ENCODE peak calls at places on chromosomes 13 and 19, in seven cellular contexts. C, L, Y, D, H, R and J are unnamed samples.

GRCh38 chr13:113856716-113857065 is 7.2 kb downstream of the GAS6 start:
- DNase-seq in D (peak; percentile 66), H (no peak), C (peak; percentile 43), Y (no peak), L (peak; percentile 45), R (no peak), J (no peak)

GRCh38 chr19:28744943-28745342 is 468.0 kb downstream of the UQCRFS1 start:
- DNase-seq in H (no peak), C (no peak), Y (no peak), L (no peak), D (no peak), R (no peak), J (no peak)

GRCh38 chr13:32225494-32225931 is 89.7 kb downstream of the ZAR1L start:
- DNase-seq in H (no peak), C (peak; percentile 61), R (peak; percentile 88), Y (no peak), L (no peak), D (no peak), J (no peak)

GRCh38 chr13:93233997-93234416 is 7.4 kb downstream of the GPC6 start:
- DNase-seq in C (no peak), L (no peak), H (peak; percentile 23), D (no peak), Y (no peak), R (no peak), J (no peak)

GRCh38 chr19:4374451-4375163 is 25.7 kb downstream of the SH3GL1 start:
- DNase-seq in R (peak; percentile 93), D (peak; percentile 74), Y (peak; percentile 71), H (peak; percentile 86), L (peak; percentile 74), C (peak; percentile 92), J (no peak)

GRCh38 chr19:3179739-3180293 is 1.2 kb downstream of the S1PR4 start:
- DNase-seq in C (no peak), H (no peak), Y (no peak), R (no peak), D (no peak), L (no peak), J (no peak)

GRCh38 chr19:16902545-16902944 is 13.7 kb downstream of the F2RL3 start:
- DNase-seq in H (no peak), L (no peak), R (no peak), Y (no peak), D (no peak), C (no peak), J (no peak)

GRCh38 chr19:49631279-49631588 is 8.7 kb downstream of the RRAS start:
- DNase-seq in Y (no peak), C (no peak), D (no peak), H (no peak), R (no peak), L (no peak), J (no peak)

GRCh38 chr19:4264812-4265211 is 14.3 kb upstream of the SHD start:
- DNase-seq in H (no peak), C (no peak), Y (no peak), L (no peak), D (no peak), R (no peak), J (no peak)

GRCh38 chr13:42574011-42574410 is at the start of gene TNFSF11:
- DNase-seq in H (peak; percentile 22), Y (no peak), L (no peak), C (no peak), D (no peak), R (no peak), J (peak; percentile 25)

GRCh38 chr13:100483836-100484381 is 104.7 kb downstream of the GGACT start:
- DNase-seq in D (no peak), R (no peak), H (no peak), L (no peak), C (no peak), Y (no peak), J (no peak)

GRCh38 chr19:41217741-41218140 is 1.3 kb upstream of the AXL start:
- DNase-seq in Y (no peak), D (no peak), C (no peak), H (no peak), L (no peak), R (no peak), J (no peak)

GRCh38 chr13:44068737-44069136 is 189.0 kb downstream of the LACC1 start:
- DNase-seq in H (no peak), Y (peak; percentile 68), C (peak; percentile 39), R (peak; percentile 33), D (no peak), L (no peak), J (no peak)

GRCh38 chr19:28388988-28389387 is 824.0 kb downstream of the UQCRFS1 start:
- DNase-seq in D (no peak), Y (no peak), H (no peak), L (no peak), R (no peak), C (no peak), J (no peak)

GRCh38 chr13:20924758-20925394 is 22.3 kb upstream of the XPO4 start:
- DNase-seq in H (peak; percentile 90), D (peak; percentile 84), L (peak; percentile 80), Y (peak; percentile 13), C (peak; percentile 90), R (peak; percentile 78), J (peak; percentile 85)

GRCh38 chr13:39012608-39013007 is 22.0 kb upstream of the STOML3 start:
- DNase-seq in C (no peak), L (no peak), Y (no peak), R (no peak), D (no peak), H (no peak), J (no peak)

GRCh38 chr19:14979498-14980255 is at the start of gene SLC1A6:
- DNase-seq in L (no peak), Y (no peak), D (no peak), R (no peak), C (no peak), H (peak; percentile 30), J (peak; percentile 78)

GRCh38 chr19:10283301-10283733 is 3.4 kb upstream of the ICAM4 start:
- DNase-seq in R (no peak), Y (no peak), D (no peak), H (peak; percentile 14), C (no peak), L (peak; percentile 80), J (no peak)

GRCh38 chr19:44576843-44577565 is 36.4 kb upstream of the IGSF23 start:
- DNase-seq in R (peak; percentile 37), L (peak; percentile 59), Y (peak; percentile 63), C (peak; percentile 60), H (peak; percentile 84), D (peak; percentile 59), J (no peak)
- TF ChIP-seq CTCF in R (peak; percentile 67), L (peak; percentile 64), Y (peak; percentile 79), C (peak; percentile 78), H (peak; percentile 53), D (peak; percentile 49), J (peak; percentile 20)

GRCh38 chr13:67052550-67053237 is 177.4 kb downstream of the PCDH9 start:
- DNase-seq in R (no peak), C (no peak), Y (no peak), H (no peak), D (no peak), L (no peak), J (no peak)
- TF ChIP-seq CTCF in R (no peak), C (no peak), Y (no peak), H (no peak), D (no peak), L (no peak), J (no peak)

DNA sequence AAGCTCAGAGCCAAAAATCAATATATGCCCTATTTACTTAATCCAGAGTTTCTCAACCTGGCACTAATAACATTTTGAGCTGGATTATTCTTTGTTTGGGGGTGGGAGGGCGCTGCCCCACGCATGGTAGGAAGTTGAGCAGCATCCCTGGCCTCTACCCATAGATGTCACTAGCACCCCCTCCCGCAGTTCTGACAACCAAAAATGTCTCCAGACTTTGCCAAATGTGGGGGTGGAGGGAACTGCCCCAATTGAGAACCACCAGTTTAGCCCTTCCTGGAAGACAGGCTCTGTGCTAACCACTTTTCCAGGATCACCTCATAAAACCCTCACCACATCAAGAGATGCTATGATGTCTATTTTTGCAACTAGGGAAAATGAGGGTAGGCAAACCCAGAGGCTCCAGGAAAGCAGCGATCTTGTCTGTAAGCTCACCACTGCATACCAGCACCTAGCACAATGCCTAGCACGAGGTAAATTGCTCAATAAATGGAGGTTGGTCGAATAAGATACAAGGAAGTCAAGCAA is 1.1 kb downstream of the TRIR start:
- DNase-seq in H (peak; percentile 48), R (peak; percentile 51), L (no peak), Y (peak; percentile 68), D (peak; percentile 28), C (peak; percentile 47), J (no peak)
- TF ChIP-seq CTCF in H (peak; percentile 36), R (peak; percentile 37), L (no peak), Y (no peak), D (peak; percentile 22), C (peak; percentile 33), J (no peak)

GRCh38 chr19:21468791-21469190 is 36.6 kb upstream of the ZNF429 start:
- DNase-seq in Y (no peak), R (no peak), L (no peak), H (no peak), D (no peak), C (no peak), J (no peak)
- TF ChIP-seq CTCF in Y (no peak), R (no peak), L (peak; percentile 14), H (no peak), D (no peak), C (no peak), J (no peak)

GRCh38 chr13:67775359-67775758 is 545.2 kb upstream of the PCDH9 start:
- DNase-seq in Y (no peak), C (no peak), R (no peak), L (no peak), D (no peak), H (no peak), J (no peak)
- TF ChIP-seq CTCF in Y (no peak), C (no peak), R (no peak), L (no peak), D (no peak), H (no peak), J (no peak)

DNA sequence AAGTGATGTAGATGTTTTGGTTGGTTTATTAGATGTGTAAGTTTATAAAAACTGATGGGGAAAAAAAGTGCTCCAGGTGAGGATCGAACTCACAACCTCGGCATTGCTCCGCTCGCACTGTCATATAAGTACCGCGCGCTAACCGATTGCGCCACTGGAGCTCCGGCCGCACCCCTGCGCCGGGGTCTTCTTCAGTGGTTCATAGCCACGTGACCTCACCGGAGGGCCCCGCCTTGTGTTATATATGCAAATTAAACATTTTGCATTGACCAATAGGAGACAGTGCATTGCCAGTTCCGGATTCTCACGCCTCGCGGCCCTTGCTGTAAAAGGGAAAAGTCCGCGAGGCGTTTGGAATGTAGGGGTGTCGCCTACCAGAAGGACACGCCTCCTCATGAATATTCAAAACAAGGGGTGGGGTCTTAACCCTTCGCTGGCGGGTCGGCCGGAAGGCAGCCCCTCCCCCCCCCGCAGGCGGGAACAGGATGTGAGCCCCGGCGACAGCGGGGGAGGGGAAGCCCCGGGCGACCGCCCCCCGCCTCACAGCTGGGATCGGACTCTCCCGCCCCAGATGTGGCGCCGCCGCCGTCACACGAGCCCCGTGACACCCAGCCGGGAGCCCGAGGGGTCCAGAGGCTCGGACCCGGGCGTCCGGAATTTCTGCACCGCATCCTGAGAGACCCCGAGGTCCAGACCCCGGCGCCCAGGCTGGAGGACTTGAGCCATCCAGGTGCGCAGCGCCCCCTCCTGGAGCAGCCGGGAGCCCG is at the start of gene PLEKHG2:
- DNase-seq in H (peak; percentile 99), C (peak; percentile 100), L (peak; percentile 97), R (peak; percentile 100), Y (peak; percentile 97), D (peak; percentile 95), J (peak; percentile 99)
- TF ChIP-seq CTCF in H (peak; percentile 93), C (peak; percentile 76), L (peak; percentile 83), R (peak; percentile 69), Y (peak; percentile 83), D (peak; percentile 82), J (no peak)